ENCODE peak calls at places on chromosomes 5 and 9, in nine cellular contexts. One of them, this sample, is unnamed.
A peak's percentile ranks its signal among the peaks of the same experiment; 100 is the strongest.

GRCh38 chr5:1140188-1140817 is 28.4 kb upstream of the SLC12A7 start:
- DNase-seq in ELF-1: peak; percentile 79
- DNase-seq in T-helper 1 cell: peak; percentile 77
- DNase-seq in NCI-H524 treated with DMSO at 0.1 percent for 48 hours: peak; percentile 41
- DNase-seq in stimulated activated CD4-positive, alpha-beta T cell treated with anti-CD3 and anti-CD28 coated beads, Interleukin-12 subunit alpha, Interleukin-12 subunit beta, amount 100 ng/mL, for 48 hours: peak; percentile 66
- DNase-seq in activated T-cell treated with anti-CD3 and anti-CD28 coated beads for 48 hours: peak; percentile 63
- DNase-seq in stomach: peak; percentile 89
- DNase-seq in AG09309: no peak
- DNase-seq in transverse colon: peak; percentile 89
- DNase-seq in this sample: peak; percentile 72

GRCh38 chr5:157513182-157513581 is 53.2 kb downstream of the NIPAL4 start:
- DNase-seq in T-helper 1 cell: no peak
- DNase-seq in AG09309: no peak
- DNase-seq in transverse colon: peak; percentile 58
- DNase-seq in NCI-H524 treated with DMSO at 0.1 percent for 48 hours: no peak
- DNase-seq in activated T-cell treated with anti-CD3 and anti-CD28 coated beads for 48 hours: no peak
- DNase-seq in ELF-1: no peak
- DNase-seq in stomach: peak; percentile 77
- DNase-seq in stimulated activated CD4-positive, alpha-beta T cell treated with anti-CD3 and anti-CD28 coated beads, Interleukin-12 subunit alpha, Interleukin-12 subunit beta, amount 100 ng/mL, for 48 hours: no peak
- DNase-seq in this sample: no peak

GRCh38 chr5:14491505-14491904 is 90.1 kb upstream of the OTULINL start:
- DNase-seq in transverse colon: no peak
- DNase-seq in T-helper 1 cell: no peak
- DNase-seq in stomach: no peak
- DNase-seq in activated T-cell treated with anti-CD3 and anti-CD28 coated beads for 48 hours: no peak
- DNase-seq in stimulated activated CD4-positive, alpha-beta T cell treated with anti-CD3 and anti-CD28 coated beads, Interleukin-12 subunit alpha, Interleukin-12 subunit beta, amount 100 ng/mL, for 48 hours: no peak
- DNase-seq in ELF-1: no peak
- DNase-seq in AG09309: no peak
- DNase-seq in NCI-H524 treated with DMSO at 0.1 percent for 48 hours: no peak
- DNase-seq in this sample: no peak

GRCh38 chr9:20872340-20872977 is 159.0 kb downstream of the HACD4 start:
- DNase-seq in stomach: no peak
- DNase-seq in ELF-1: no peak
- DNase-seq in activated T-cell treated with anti-CD3 and anti-CD28 coated beads for 48 hours: no peak
- DNase-seq in T-helper 1 cell: no peak
- DNase-seq in stimulated activated CD4-positive, alpha-beta T cell treated with anti-CD3 and anti-CD28 coated beads, Interleukin-12 subunit alpha, Interleukin-12 subunit beta, amount 100 ng/mL, for 48 hours: no peak
- DNase-seq in transverse colon: no peak
- DNase-seq in AG09309: peak; percentile 76
- DNase-seq in NCI-H524 treated with DMSO at 0.1 percent for 48 hours: no peak
- DNase-seq in this sample: no peak

GRCh38 chr9:100425758-100426157 is 1.2 kb upstream of the MSANTD3 start:
- DNase-seq in AG09309: no peak
- DNase-seq in activated T-cell treated with anti-CD3 and anti-CD28 coated beads for 48 hours: no peak
- DNase-seq in transverse colon: no peak
- DNase-seq in NCI-H524 treated with DMSO at 0.1 percent for 48 hours: no peak
- DNase-seq in stomach: no peak
- DNase-seq in T-helper 1 cell: no peak
- DNase-seq in stimulated activated CD4-positive, alpha-beta T cell treated with anti-CD3 and anti-CD28 coated beads, Interleukin-12 subunit alpha, Interleukin-12 subunit beta, amount 100 ng/mL, for 48 hours: no peak
- DNase-seq in ELF-1: no peak
- DNase-seq in this sample: no peak

GRCh38 chr5:55427157-55427556 is 107.6 kb downstream of the PLPP1 start:
- DNase-seq in stomach: peak; percentile 60
- DNase-seq in transverse colon: no peak
- DNase-seq in ELF-1: no peak
- DNase-seq in stimulated activated CD4-positive, alpha-beta T cell treated with anti-CD3 and anti-CD28 coated beads, Interleukin-12 subunit alpha, Interleukin-12 subunit beta, amount 100 ng/mL, for 48 hours: no peak
- DNase-seq in NCI-H524 treated with DMSO at 0.1 percent for 48 hours: no peak
- DNase-seq in T-helper 1 cell: no peak
- DNase-seq in activated T-cell treated with anti-CD3 and anti-CD28 coated beads for 48 hours: no peak
- DNase-seq in AG09309: peak; percentile 65
- DNase-seq in this sample: no peak

GRCh38 chr9:84731696-84732095 is 62.2 kb downstream of the NTRK2 start:
- DNase-seq in ELF-1: no peak
- DNase-seq in activated T-cell treated with anti-CD3 and anti-CD28 coated beads for 48 hours: no peak
- DNase-seq in transverse colon: no peak
- DNase-seq in AG09309: no peak
- DNase-seq in NCI-H524 treated with DMSO at 0.1 percent for 48 hours: no peak
- DNase-seq in stimulated activated CD4-positive, alpha-beta T cell treated with anti-CD3 and anti-CD28 coated beads, Interleukin-12 subunit alpha, Interleukin-12 subunit beta, amount 100 ng/mL, for 48 hours: no peak
- DNase-seq in T-helper 1 cell: no peak
- DNase-seq in stomach: no peak
- DNase-seq in this sample: no peak

GRCh38 chr5:2737273-2738155 is 14.0 kb downstream of the IRX2 start:
- DNase-seq in T-helper 1 cell: no peak
- DNase-seq in activated T-cell treated with anti-CD3 and anti-CD28 coated beads for 48 hours: no peak
- DNase-seq in stomach: no peak
- DNase-seq in AG09309: no peak
- DNase-seq in stimulated activated CD4-positive, alpha-beta T cell treated with anti-CD3 and anti-CD28 coated beads, Interleukin-12 subunit alpha, Interleukin-12 subunit beta, amount 100 ng/mL, for 48 hours: no peak
- DNase-seq in NCI-H524 treated with DMSO at 0.1 percent for 48 hours: no peak
- DNase-seq in transverse colon: no peak
- DNase-seq in ELF-1: no peak
- DNase-seq in this sample: no peak

GRCh38 chr5:89703799-89704198 is 705.8 kb downstream of the CETN3 start:
- DNase-seq in stimulated activated CD4-positive, alpha-beta T cell treated with anti-CD3 and anti-CD28 coated beads, Interleukin-12 subunit alpha, Interleukin-12 subunit beta, amount 100 ng/mL, for 48 hours: no peak
- DNase-seq in stomach: no peak
- DNase-seq in NCI-H524 treated with DMSO at 0.1 percent for 48 hours: no peak
- DNase-seq in activated T-cell treated with anti-CD3 and anti-CD28 coated beads for 48 hours: no peak
- DNase-seq in ELF-1: peak; percentile 62
- DNase-seq in AG09309: no peak
- DNase-seq in T-helper 1 cell: no peak
- DNase-seq in transverse colon: no peak
- DNase-seq in this sample: no peak